ENCODE peak calls at places on chromosome 5, in four cellular contexts. One of them, this sample, is unnamed.

GRCh38 chr5:103101079-103101732 is 18.7 kb downstream of the GIN1 start:
- DNase-seq in right lobe of liver: no peak
- DNase-seq in tibial nerve: no peak
- DNase-seq in epithelial cell of esophagus: no peak
- DNase-seq in this sample: no peak

GRCh38 chr5:171175746-171176145 is 133.3 kb upstream of the TLX3 start:
- DNase-seq in tibial nerve: no peak
- DNase-seq in right lobe of liver: no peak
- DNase-seq in epithelial cell of esophagus: no peak
- DNase-seq in this sample: no peak

GRCh38 chr5:94039101-94039500 is 297.7 kb upstream of the POU5F2 start:
- DNase-seq in epithelial cell of esophagus: no peak
- DNase-seq in right lobe of liver: no peak
- DNase-seq in tibial nerve: no peak
- DNase-seq in this sample: no peak

GRCh38 chr5:3862906-3863305 is 267.3 kb downstream of the IRX1 start:
- DNase-seq in right lobe of liver: no peak
- DNase-seq in tibial nerve: no peak
- DNase-seq in epithelial cell of esophagus: peak; percentile 91
- DNase-seq in this sample: no peak

GRCh38 chr5:136420168-136420916 is 55.0 kb upstream of the TRPC7 start:
- DNase-seq in epithelial cell of esophagus: no peak
- DNase-seq in tibial nerve: no peak
- DNase-seq in right lobe of liver: no peak
- DNase-seq in this sample: no peak

GRCh38 chr5:138649316-138649720 is 74.1 kb upstream of the HSPA9 start:
- DNase-seq in tibial nerve: no peak
- DNase-seq in epithelial cell of esophagus: no peak
- DNase-seq in right lobe of liver: no peak
- DNase-seq in this sample: no peak

GRCh38 chr5:17217421-17218352 is at the start of gene BASP1:
- DNase-seq in right lobe of liver: peak; percentile 73
- DNase-seq in tibial nerve: peak; percentile 41
- DNase-seq in epithelial cell of esophagus: peak; percentile 84
- DNase-seq in this sample: peak; percentile 89

GRCh38 chr5:10421841-10422691 is 19.6 kb upstream of the ROPN1L start:
- DNase-seq in epithelial cell of esophagus: no peak
- DNase-seq in right lobe of liver: no peak
- DNase-seq in tibial nerve: no peak
- DNase-seq in this sample: no peak

GRCh38 chr5:37757980-37758582 is 81.8 kb downstream of the GDNF start:
- DNase-seq in epithelial cell of esophagus: peak; percentile 23
- DNase-seq in right lobe of liver: no peak
- DNase-seq in tibial nerve: no peak
- DNase-seq in this sample: no peak

GRCh38 chr5:68251386-68251785 is 35.8 kb downstream of the PIK3R1 start:
- DNase-seq in tibial nerve: no peak
- DNase-seq in epithelial cell of esophagus: peak; percentile 42
- DNase-seq in right lobe of liver: no peak
- DNase-seq in this sample: no peak

DNA sequence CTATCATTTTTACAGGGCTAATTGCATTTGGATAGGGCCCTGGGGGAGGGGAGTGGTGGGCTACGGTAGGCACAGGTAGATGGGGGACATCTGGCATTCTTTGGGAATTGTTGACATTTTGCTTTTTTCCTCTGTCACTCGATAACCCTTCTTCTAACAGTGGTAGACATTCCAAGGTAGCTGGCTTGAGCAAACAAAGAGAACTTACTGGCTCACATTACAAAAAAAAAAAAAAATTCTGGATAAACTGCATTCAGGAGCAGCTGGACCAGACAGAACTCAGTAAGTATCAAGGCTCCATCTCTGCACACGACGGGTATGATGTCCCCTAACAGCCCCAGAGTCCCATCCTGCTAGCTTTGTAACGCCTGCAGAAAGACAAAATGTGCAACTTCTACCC is 585.2 kb downstream of the ZNF608 start:
- DNase-seq in right lobe of liver: no peak
- DNase-seq in tibial nerve: no peak
- DNase-seq in epithelial cell of esophagus: no peak
- DNase-seq in this sample: no peak
- H3K4me3 ChIP-seq in right lobe of liver: no peak overlapping the region
- H3K4me3 ChIP-seq in tibial nerve: no peak overlapping the region
- H3K4me3 ChIP-seq in epithelial cell of esophagus: no peak overlapping the region
- H3K4me3 ChIP-seq in this sample: no peak overlapping the region

DNA sequence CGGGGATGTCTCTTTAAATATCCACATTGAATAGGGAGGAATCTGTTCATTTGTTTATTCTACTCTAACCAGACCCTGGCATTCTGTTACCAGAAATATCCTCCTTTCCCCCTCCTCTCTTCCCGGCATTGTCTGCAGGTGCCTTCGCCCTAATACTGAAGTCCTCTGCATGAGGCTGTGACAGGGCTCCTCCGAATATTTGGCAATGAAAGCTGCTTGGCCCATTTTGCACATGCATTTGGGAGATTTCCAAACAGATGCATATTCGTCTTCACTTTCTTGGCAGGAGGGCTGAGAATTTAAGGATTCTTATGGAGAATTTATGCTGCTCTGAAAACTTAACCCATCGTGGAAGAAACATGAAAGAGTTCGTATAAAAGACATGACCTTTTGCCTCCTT is 484.0 kb downstream of the ZNF608 start:
- DNase-seq in tibial nerve: no peak
- DNase-seq in right lobe of liver: no peak
- DNase-seq in epithelial cell of esophagus: no peak
- DNase-seq in this sample: no peak
- H3K4me3 ChIP-seq in tibial nerve: no peak overlapping the region
- H3K4me3 ChIP-seq in right lobe of liver: no peak overlapping the region
- H3K4me3 ChIP-seq in epithelial cell of esophagus: no peak overlapping the region
- H3K4me3 ChIP-seq in this sample: no peak overlapping the region

DNA sequence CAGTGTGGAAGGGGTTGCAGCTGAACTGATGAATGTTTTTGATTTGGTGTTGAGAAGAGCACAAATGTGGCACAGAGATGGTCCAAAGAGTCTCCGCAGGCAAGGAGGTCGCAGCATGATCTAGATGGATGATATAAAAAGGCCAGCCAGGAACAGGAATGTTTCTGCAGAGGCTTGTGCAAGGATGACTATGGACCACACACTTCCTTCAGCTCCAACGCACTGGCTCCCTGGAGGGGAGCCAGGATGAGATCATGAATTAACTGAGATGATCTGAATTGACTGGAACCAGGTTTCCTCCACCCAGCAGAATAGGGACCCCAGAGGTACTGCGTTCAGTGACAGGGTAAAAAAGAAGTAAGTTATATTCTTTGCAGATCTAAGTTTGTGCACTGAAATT is 89.0 kb downstream of the ARSB start:
- DNase-seq in tibial nerve: no peak
- DNase-seq in epithelial cell of esophagus: peak; percentile 71
- DNase-seq in right lobe of liver: no peak
- DNase-seq in this sample: no peak
- H3K4me3 ChIP-seq in tibial nerve: no peak overlapping the region
- H3K4me3 ChIP-seq in epithelial cell of esophagus: no peak overlapping the region
- H3K4me3 ChIP-seq in right lobe of liver: no peak overlapping the region
- H3K4me3 ChIP-seq in this sample: no peak overlapping the region

GRCh38 chr5:172860520-172861443 is 26.7 kb downstream of the ERGIC1 start:
- DNase-seq in right lobe of liver: peak; percentile 97
- DNase-seq in epithelial cell of esophagus: peak; percentile 50
- DNase-seq in tibial nerve: peak; percentile 85
- DNase-seq in this sample: peak; percentile 65

GRCh38 chr5:172864161-172864560 is 30.1 kb downstream of the ERGIC1 start:
- DNase-seq in tibial nerve: no peak
- DNase-seq in right lobe of liver: no peak
- DNase-seq in epithelial cell of esophagus: no peak
- DNase-seq in this sample: no peak

GRCh38 chr5:172859966-172860365 is 25.9 kb downstream of the ERGIC1 start:
- DNase-seq in right lobe of liver: no peak
- DNase-seq in epithelial cell of esophagus: peak; percentile 48
- DNase-seq in tibial nerve: no peak
- DNase-seq in this sample: no peak

GRCh38 chr5:172861461-172861860 is 27.4 kb downstream of the ERGIC1 start:
- DNase-seq in tibial nerve: no peak
- DNase-seq in epithelial cell of esophagus: no peak
- DNase-seq in right lobe of liver: no peak
- DNase-seq in this sample: no peak

GRCh38 chr5:172862165-172862801 is 28.2 kb downstream of the ERGIC1 start:
- DNase-seq in tibial nerve: no peak
- DNase-seq in right lobe of liver: no peak
- DNase-seq in epithelial cell of esophagus: no peak
- DNase-seq in this sample: no peak
- H3K4me3 ChIP-seq in tibial nerve: no peak overlapping the region
- H3K4me3 ChIP-seq in right lobe of liver: no peak overlapping the region
- H3K4me3 ChIP-seq in epithelial cell of esophagus: no peak overlapping the region
- H3K4me3 ChIP-seq in this sample: no peak overlapping the region

GRCh38 chr5:55993013-55993412 is 1.8 kb downstream of the IL6ST start:
- DNase-seq in tibial nerve: no peak
- DNase-seq in epithelial cell of esophagus: peak; percentile 18
- DNase-seq in right lobe of liver: no peak
- DNase-seq in this sample: no peak
- H3K4me3 ChIP-seq in tibial nerve: peak overlapping the region; percentile 95
- H3K4me3 ChIP-seq in epithelial cell of esophagus: peak overlapping the region; percentile 85
- H3K4me3 ChIP-seq in right lobe of liver: peak overlapping the region; percentile 72
- H3K4me3 ChIP-seq in this sample: peak overlapping the region; percentile 95

GRCh38 chr5:116622375-116623075 is 47.9 kb upstream of the SEMA6A start:
- DNase-seq in tibial nerve: no peak
- DNase-seq in right lobe of liver: no peak
- DNase-seq in epithelial cell of esophagus: no peak
- DNase-seq in this sample: no peak

GRCh38 chr5:116629168-116629567 is 54.5 kb upstream of the SEMA6A start:
- DNase-seq in epithelial cell of esophagus: no peak
- DNase-seq in right lobe of liver: no peak
- DNase-seq in tibial nerve: no peak
- DNase-seq in this sample: no peak

GRCh38 chr5:116626945-116627679 is 52.5 kb upstream of the SEMA6A start:
- DNase-seq in tibial nerve: no peak
- DNase-seq in right lobe of liver: no peak
- DNase-seq in epithelial cell of esophagus: no peak
- DNase-seq in this sample: no peak

GRCh38 chr5:116621599-116621998 is 47.0 kb upstream of the SEMA6A start:
- DNase-seq in epithelial cell of esophagus: no peak
- DNase-seq in tibial nerve: no peak
- DNase-seq in right lobe of liver: no peak
- DNase-seq in this sample: no peak

DNA sequence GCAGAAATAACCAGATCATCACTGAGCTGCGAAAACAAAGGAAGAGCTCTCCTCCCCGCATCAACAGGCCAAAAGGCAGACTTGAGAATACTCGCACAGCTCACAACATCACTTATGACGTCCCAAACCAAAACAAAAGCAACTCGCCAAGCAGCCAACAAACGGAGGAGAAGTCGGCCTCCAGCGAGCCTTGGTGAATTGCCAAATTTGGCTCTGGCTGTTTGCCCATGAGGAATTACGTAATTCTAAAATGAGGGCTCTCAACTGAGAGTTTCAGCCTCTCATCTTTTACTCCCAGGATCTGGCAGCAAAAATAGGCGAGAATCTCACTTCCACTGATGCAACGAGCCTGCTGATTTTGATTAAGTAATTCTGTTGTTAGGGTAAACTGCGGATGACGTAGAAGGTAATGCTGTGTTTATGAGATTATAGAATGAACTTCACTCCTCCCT is 51.7 kb upstream of the SEMA6A start:
- DNase-seq in right lobe of liver: peak; percentile 69
- DNase-seq in tibial nerve: peak; percentile 82
- DNase-seq in epithelial cell of esophagus: peak; percentile 74
- DNase-seq in this sample: peak; percentile 10
- H3K4me3 ChIP-seq in right lobe of liver: no peak overlapping the region
- H3K4me3 ChIP-seq in tibial nerve: no peak overlapping the region
- H3K4me3 ChIP-seq in epithelial cell of esophagus: no peak overlapping the region
- H3K4me3 ChIP-seq in this sample: no peak overlapping the region

GRCh38 chr5:77990020-77990419 is 213.9 kb upstream of the TBCA start:
- DNase-seq in tibial nerve: no peak
- DNase-seq in right lobe of liver: no peak
- DNase-seq in epithelial cell of esophagus: no peak
- DNase-seq in this sample: no peak

GRCh38 chr5:77993141-77993540 is 217.0 kb upstream of the TBCA start:
- DNase-seq in right lobe of liver: no peak
- DNase-seq in epithelial cell of esophagus: no peak
- DNase-seq in tibial nerve: no peak
- DNase-seq in this sample: no peak

GRCh38 chr5:77993799-77994318 is 217.7 kb upstream of the TBCA start:
- DNase-seq in tibial nerve: no peak
- DNase-seq in right lobe of liver: no peak
- DNase-seq in epithelial cell of esophagus: no peak
- DNase-seq in this sample: no peak

GRCh38 chr5:77987988-77988387 is 211.8 kb upstream of the TBCA start:
- DNase-seq in tibial nerve: no peak
- DNase-seq in right lobe of liver: no peak
- DNase-seq in epithelial cell of esophagus: no peak
- DNase-seq in this sample: no peak

DNA sequence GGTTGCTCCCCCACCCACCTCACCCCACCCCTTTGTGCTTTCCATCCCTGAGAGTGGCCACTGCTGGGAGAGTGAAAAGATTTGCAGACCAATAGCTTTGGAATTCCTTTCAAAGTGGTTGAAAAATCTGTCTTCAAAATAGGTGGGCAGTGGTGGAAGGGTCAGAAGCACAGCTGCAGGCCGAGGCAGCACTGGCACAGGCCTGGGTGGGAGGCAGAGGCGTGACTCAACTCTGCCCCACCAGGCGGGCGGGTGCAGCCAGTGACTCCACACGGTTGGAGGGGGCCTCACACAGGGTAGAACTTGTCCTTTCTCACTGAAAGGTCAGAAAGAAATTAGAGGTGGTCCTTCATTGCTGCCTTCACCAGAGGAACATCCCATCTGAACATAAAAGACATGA is 214.9 kb upstream of the TBCA start:
- DNase-seq in right lobe of liver: no peak
- DNase-seq in tibial nerve: no peak
- DNase-seq in epithelial cell of esophagus: no peak
- DNase-seq in this sample: no peak
- H3K4me3 ChIP-seq in right lobe of liver: no peak overlapping the region
- H3K4me3 ChIP-seq in tibial nerve: no peak overlapping the region
- H3K4me3 ChIP-seq in epithelial cell of esophagus: no peak overlapping the region
- H3K4me3 ChIP-seq in this sample: no peak overlapping the region

DNA sequence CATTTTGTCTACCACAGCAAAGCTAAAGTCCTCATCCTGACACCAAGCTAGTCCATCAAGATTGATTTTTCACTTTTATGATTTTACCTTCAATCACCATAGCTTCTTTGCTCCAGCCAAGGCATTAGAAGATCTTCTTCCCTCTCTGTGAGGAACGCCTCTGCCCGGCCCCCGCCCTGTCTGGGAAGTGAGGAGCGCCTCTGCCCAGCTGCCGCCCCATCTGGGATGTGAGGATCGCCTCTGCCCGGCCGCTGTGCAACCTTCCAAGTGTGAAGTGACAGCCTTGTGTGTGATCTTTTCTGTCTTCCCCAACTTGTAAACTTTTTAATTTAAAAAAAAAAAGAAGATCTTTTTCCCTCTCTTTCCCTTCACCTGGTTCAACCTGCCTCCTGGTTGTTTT is 210.5 kb upstream of the NREP start:
- DNase-seq in right lobe of liver: no peak
- DNase-seq in tibial nerve: no peak
- DNase-seq in epithelial cell of esophagus: no peak
- DNase-seq in this sample: no peak
- H3K4me3 ChIP-seq in right lobe of liver: no peak overlapping the region
- H3K4me3 ChIP-seq in tibial nerve: no peak overlapping the region
- H3K4me3 ChIP-seq in epithelial cell of esophagus: no peak overlapping the region
- H3K4me3 ChIP-seq in this sample: no peak overlapping the region

This sample was measured in ascending aorta.